ENCODE peak calls at places on chromosomes 11 and 22, in nine cellular contexts. One of them, this sample, is unnamed.
A peak's percentile ranks its signal among the peaks of the same experiment; 100 is the strongest.

GRCh38 chr11:44566952-44567875 is 1.8 kb downstream of the CD82 start:
- DNase-seq in stimulated activated CD8-positive, alpha-beta memory T cell treated with anti-CD3 and anti-CD28 coated beads, Interleukin-12 subunit alpha, Interleukin-12 subunit beta, amount 100 ng/mL, for 4 hours: no peak
- DNase-seq in cardiac muscle cell: no peak
- DNase-seq in hypothalamus: no peak
- DNase-seq in RPMI7951: no peak
- DNase-seq in activated T-cell treated with anti-CD3 and anti-CD28 coated beads, Interleukin-2, amount 50 U/mL, for 1 hour: no peak
- DNase-seq in GM13976: peak; percentile 36
- DNase-seq in GM04504: no peak
- DNase-seq in AG10803: no peak
- DNase-seq in this sample: no peak

GRCh38 chr22:36977401-36977861 is 41.8 kb downstream of the TST start:
- DNase-seq in stimulated activated CD8-positive, alpha-beta memory T cell treated with anti-CD3 and anti-CD28 coated beads, Interleukin-12 subunit alpha, Interleukin-12 subunit beta, amount 100 ng/mL, for 4 hours: peak; percentile 62
- DNase-seq in cardiac muscle cell: peak; percentile 82
- DNase-seq in activated T-cell treated with anti-CD3 and anti-CD28 coated beads, Interleukin-2, amount 50 U/mL, for 1 hour: peak; percentile 82
- DNase-seq in GM04504: no peak
- DNase-seq in AG10803: peak; percentile 25
- DNase-seq in RPMI7951: peak; percentile 26
- DNase-seq in GM13976: peak; percentile 81
- DNase-seq in hypothalamus: no peak
- DNase-seq in this sample: no peak

GRCh38 chr11:8106679-8107078 is 25.7 kb downstream of the TUB start:
- DNase-seq in cardiac muscle cell: no peak
- DNase-seq in stimulated activated CD8-positive, alpha-beta memory T cell treated with anti-CD3 and anti-CD28 coated beads, Interleukin-12 subunit alpha, Interleukin-12 subunit beta, amount 100 ng/mL, for 4 hours: no peak
- DNase-seq in activated T-cell treated with anti-CD3 and anti-CD28 coated beads, Interleukin-2, amount 50 U/mL, for 1 hour: no peak
- DNase-seq in GM04504: no peak
- DNase-seq in hypothalamus: no peak
- DNase-seq in GM13976: no peak
- DNase-seq in AG10803: no peak
- DNase-seq in RPMI7951: no peak
- DNase-seq in this sample: no peak

GRCh38 chr11:96137357-96137756 is 205.6 kb downstream of the MAML2 start:
- DNase-seq in AG10803: no peak
- DNase-seq in activated T-cell treated with anti-CD3 and anti-CD28 coated beads, Interleukin-2, amount 50 U/mL, for 1 hour: no peak
- DNase-seq in RPMI7951: no peak
- DNase-seq in GM04504: no peak
- DNase-seq in stimulated activated CD8-positive, alpha-beta memory T cell treated with anti-CD3 and anti-CD28 coated beads, Interleukin-12 subunit alpha, Interleukin-12 subunit beta, amount 100 ng/mL, for 4 hours: no peak
- DNase-seq in GM13976: no peak
- DNase-seq in hypothalamus: no peak
- DNase-seq in cardiac muscle cell: no peak
- DNase-seq in this sample: no peak

GRCh38 chr22:22948651-22949611 is 61.3 kb downstream of the IGLL5 start:
- DNase-seq in stimulated activated CD8-positive, alpha-beta memory T cell treated with anti-CD3 and anti-CD28 coated beads, Interleukin-12 subunit alpha, Interleukin-12 subunit beta, amount 100 ng/mL, for 4 hours: no peak
- DNase-seq in AG10803: peak; percentile 75
- DNase-seq in cardiac muscle cell: no peak
- DNase-seq in hypothalamus: no peak
- DNase-seq in GM13976: peak; percentile 5
- DNase-seq in RPMI7951: no peak
- DNase-seq in activated T-cell treated with anti-CD3 and anti-CD28 coated beads, Interleukin-2, amount 50 U/mL, for 1 hour: no peak
- DNase-seq in GM04504: no peak
- DNase-seq in this sample: no peak

GRCh38 chr11:71080239-71081097 is 171.9 kb downstream of the SHANK2 start:
- DNase-seq in AG10803: peak; percentile 53
- DNase-seq in hypothalamus: peak; percentile 20
- DNase-seq in GM13976: peak; percentile 75
- DNase-seq in RPMI7951: peak; percentile 61
- DNase-seq in activated T-cell treated with anti-CD3 and anti-CD28 coated beads, Interleukin-2, amount 50 U/mL, for 1 hour: no peak
- DNase-seq in GM04504: peak; percentile 4
- DNase-seq in cardiac muscle cell: peak; percentile 77
- DNase-seq in stimulated activated CD8-positive, alpha-beta memory T cell treated with anti-CD3 and anti-CD28 coated beads, Interleukin-12 subunit alpha, Interleukin-12 subunit beta, amount 100 ng/mL, for 4 hours: no peak
- DNase-seq in this sample: peak; percentile 3

GRCh38 chr11:113267536-113267935 is 46.8 kb upstream of the TTC12 start:
- DNase-seq in GM04504: no peak
- DNase-seq in hypothalamus: no peak
- DNase-seq in GM13976: no peak
- DNase-seq in RPMI7951: no peak
- DNase-seq in cardiac muscle cell: no peak
- DNase-seq in stimulated activated CD8-positive, alpha-beta memory T cell treated with anti-CD3 and anti-CD28 coated beads, Interleukin-12 subunit alpha, Interleukin-12 subunit beta, amount 100 ng/mL, for 4 hours: no peak
- DNase-seq in AG10803: no peak
- DNase-seq in activated T-cell treated with anti-CD3 and anti-CD28 coated beads, Interleukin-2, amount 50 U/mL, for 1 hour: no peak
- DNase-seq in this sample: no peak

GRCh38 chr11:114318361-114318760 is 22.2 kb downstream of the NNMT start:
- DNase-seq in cardiac muscle cell: no peak
- DNase-seq in AG10803: no peak
- DNase-seq in GM04504: no peak
- DNase-seq in GM13976: no peak
- DNase-seq in hypothalamus: no peak
- DNase-seq in activated T-cell treated with anti-CD3 and anti-CD28 coated beads, Interleukin-2, amount 50 U/mL, for 1 hour: no peak
- DNase-seq in stimulated activated CD8-positive, alpha-beta memory T cell treated with anti-CD3 and anti-CD28 coated beads, Interleukin-12 subunit alpha, Interleukin-12 subunit beta, amount 100 ng/mL, for 4 hours: no peak
- DNase-seq in RPMI7951: no peak
- DNase-seq in this sample: no peak

GRCh38 chr22:49887074-49887471 is 31.2 kb downstream of the ALG12 start:
- DNase-seq in RPMI7951: no peak
- DNase-seq in GM13976: no peak
- DNase-seq in AG10803: no peak
- DNase-seq in stimulated activated CD8-positive, alpha-beta memory T cell treated with anti-CD3 and anti-CD28 coated beads, Interleukin-12 subunit alpha, Interleukin-12 subunit beta, amount 100 ng/mL, for 4 hours: no peak
- DNase-seq in hypothalamus: no peak
- DNase-seq in cardiac muscle cell: no peak
- DNase-seq in GM04504: no peak
- DNase-seq in activated T-cell treated with anti-CD3 and anti-CD28 coated beads, Interleukin-2, amount 50 U/mL, for 1 hour: no peak
- DNase-seq in this sample: no peak

GRCh38 chr22:19067696-19068348 is 54.4 kb downstream of the DGCR2 start:
- DNase-seq in GM04504: no peak
- DNase-seq in GM13976: no peak
- DNase-seq in AG10803: no peak
- DNase-seq in stimulated activated CD8-positive, alpha-beta memory T cell treated with anti-CD3 and anti-CD28 coated beads, Interleukin-12 subunit alpha, Interleukin-12 subunit beta, amount 100 ng/mL, for 4 hours: no peak
- DNase-seq in hypothalamus: no peak
- DNase-seq in RPMI7951: no peak
- DNase-seq in cardiac muscle cell: no peak
- DNase-seq in activated T-cell treated with anti-CD3 and anti-CD28 coated beads, Interleukin-2, amount 50 U/mL, for 1 hour: no peak
- DNase-seq in this sample: no peak

GRCh38 chr11:67285541-67286498 is 3.3 kb upstream of the ANKRD13D start:
- DNase-seq in GM04504: no peak
- DNase-seq in GM13976: no peak
- DNase-seq in activated T-cell treated with anti-CD3 and anti-CD28 coated beads, Interleukin-2, amount 50 U/mL, for 1 hour: peak; percentile 58
- DNase-seq in RPMI7951: no peak
- DNase-seq in cardiac muscle cell: no peak
- DNase-seq in stimulated activated CD8-positive, alpha-beta memory T cell treated with anti-CD3 and anti-CD28 coated beads, Interleukin-12 subunit alpha, Interleukin-12 subunit beta, amount 100 ng/mL, for 4 hours: no peak
- DNase-seq in hypothalamus: no peak
- DNase-seq in AG10803: no peak
- DNase-seq in this sample: no peak

GRCh38 chr11:117878314-117878938 is 2.0 kb upstream of the FXYD6 start:
- DNase-seq in AG10803: no peak
- DNase-seq in cardiac muscle cell: no peak
- DNase-seq in activated T-cell treated with anti-CD3 and anti-CD28 coated beads, Interleukin-2, amount 50 U/mL, for 1 hour: no peak
- DNase-seq in RPMI7951: no peak
- DNase-seq in GM13976: no peak
- DNase-seq in GM04504: no peak
- DNase-seq in hypothalamus: no peak
- DNase-seq in stimulated activated CD8-positive, alpha-beta memory T cell treated with anti-CD3 and anti-CD28 coated beads, Interleukin-12 subunit alpha, Interleukin-12 subunit beta, amount 100 ng/mL, for 4 hours: no peak
- DNase-seq in this sample: no peak

GRCh38 chr11:102553835-102554282 is 23.3 kb upstream of the MMP7 start:
- DNase-seq in RPMI7951: peak; percentile 50
- DNase-seq in hypothalamus: no peak
- DNase-seq in GM04504: no peak
- DNase-seq in activated T-cell treated with anti-CD3 and anti-CD28 coated beads, Interleukin-2, amount 50 U/mL, for 1 hour: no peak
- DNase-seq in GM13976: no peak
- DNase-seq in AG10803: no peak
- DNase-seq in cardiac muscle cell: no peak
- DNase-seq in stimulated activated CD8-positive, alpha-beta memory T cell treated with anti-CD3 and anti-CD28 coated beads, Interleukin-12 subunit alpha, Interleukin-12 subunit beta, amount 100 ng/mL, for 4 hours: no peak
- DNase-seq in this sample: no peak

GRCh38 chr11:128463386-128463829 is 124.0 kb downstream of the ETS1 start:
- DNase-seq in GM13976: no peak
- DNase-seq in RPMI7951: peak; percentile 82
- DNase-seq in GM04504: no peak
- DNase-seq in activated T-cell treated with anti-CD3 and anti-CD28 coated beads, Interleukin-2, amount 50 U/mL, for 1 hour: no peak
- DNase-seq in AG10803: peak; percentile 80
- DNase-seq in stimulated activated CD8-positive, alpha-beta memory T cell treated with anti-CD3 and anti-CD28 coated beads, Interleukin-12 subunit alpha, Interleukin-12 subunit beta, amount 100 ng/mL, for 4 hours: no peak
- DNase-seq in cardiac muscle cell: no peak
- DNase-seq in hypothalamus: no peak
- DNase-seq in this sample: peak; percentile 85

GRCh38 chr11:102669664-102670063 is 35.9 kb downstream of the MMP27 start:
- DNase-seq in activated T-cell treated with anti-CD3 and anti-CD28 coated beads, Interleukin-2, amount 50 U/mL, for 1 hour: no peak
- DNase-seq in GM04504: no peak
- DNase-seq in RPMI7951: no peak
- DNase-seq in stimulated activated CD8-positive, alpha-beta memory T cell treated with anti-CD3 and anti-CD28 coated beads, Interleukin-12 subunit alpha, Interleukin-12 subunit beta, amount 100 ng/mL, for 4 hours: no peak
- DNase-seq in hypothalamus: no peak
- DNase-seq in cardiac muscle cell: no peak
- DNase-seq in AG10803: peak; percentile 32
- DNase-seq in GM13976: no peak
- DNase-seq in this sample: no peak

GRCh38 chr11:107707807-107708206 is 4.0 kb downstream of the SLN start:
- DNase-seq in GM13976: no peak
- DNase-seq in hypothalamus: no peak
- DNase-seq in activated T-cell treated with anti-CD3 and anti-CD28 coated beads, Interleukin-2, amount 50 U/mL, for 1 hour: no peak
- DNase-seq in AG10803: no peak
- DNase-seq in cardiac muscle cell: no peak
- DNase-seq in RPMI7951: no peak
- DNase-seq in GM04504: no peak
- DNase-seq in stimulated activated CD8-positive, alpha-beta memory T cell treated with anti-CD3 and anti-CD28 coated beads, Interleukin-12 subunit alpha, Interleukin-12 subunit beta, amount 100 ng/mL, for 4 hours: no peak
- DNase-seq in this sample: no peak

GRCh38 chr22:39496131-39496838 is 5.8 kb upstream of the MIEF1 start:
- DNase-seq in AG10803: peak; percentile 56
- DNase-seq in stimulated activated CD8-positive, alpha-beta memory T cell treated with anti-CD3 and anti-CD28 coated beads, Interleukin-12 subunit alpha, Interleukin-12 subunit beta, amount 100 ng/mL, for 4 hours: no peak
- DNase-seq in GM04504: no peak
- DNase-seq in GM13976: no peak
- DNase-seq in hypothalamus: peak; percentile 50
- DNase-seq in RPMI7951: peak; percentile 59
- DNase-seq in cardiac muscle cell: peak; percentile 89
- DNase-seq in activated T-cell treated with anti-CD3 and anti-CD28 coated beads, Interleukin-2, amount 50 U/mL, for 1 hour: peak; percentile 62
- DNase-seq in this sample: no peak

GRCh38 chr11:6297831-6298230 is 22.5 kb downstream of the CAVIN3 start:
- DNase-seq in GM13976: no peak
- DNase-seq in activated T-cell treated with anti-CD3 and anti-CD28 coated beads, Interleukin-2, amount 50 U/mL, for 1 hour: no peak
- DNase-seq in AG10803: no peak
- DNase-seq in hypothalamus: no peak
- DNase-seq in stimulated activated CD8-positive, alpha-beta memory T cell treated with anti-CD3 and anti-CD28 coated beads, Interleukin-12 subunit alpha, Interleukin-12 subunit beta, amount 100 ng/mL, for 4 hours: no peak
- DNase-seq in cardiac muscle cell: no peak
- DNase-seq in RPMI7951: peak; percentile 26
- DNase-seq in GM04504: no peak
- DNase-seq in this sample: no peak

GRCh38 chr22:19576460-19577421 is 52.5 kb upstream of the CLDN5 start:
- DNase-seq in GM13976: peak; percentile 70
- DNase-seq in activated T-cell treated with anti-CD3 and anti-CD28 coated beads, Interleukin-2, amount 50 U/mL, for 1 hour: peak; percentile 43
- DNase-seq in hypothalamus: no peak
- DNase-seq in RPMI7951: peak; percentile 85
- DNase-seq in AG10803: peak; percentile 27
- DNase-seq in GM04504: peak; percentile 37
- DNase-seq in stimulated activated CD8-positive, alpha-beta memory T cell treated with anti-CD3 and anti-CD28 coated beads, Interleukin-12 subunit alpha, Interleukin-12 subunit beta, amount 100 ng/mL, for 4 hours: peak; percentile 37
- DNase-seq in cardiac muscle cell: no peak
- DNase-seq in this sample: no peak

GRCh38 chr11:1373536-1374214 is 16.1 kb upstream of the BRSK2 start:
- DNase-seq in activated T-cell treated with anti-CD3 and anti-CD28 coated beads, Interleukin-2, amount 50 U/mL, for 1 hour: no peak
- DNase-seq in RPMI7951: no peak
- DNase-seq in cardiac muscle cell: no peak
- DNase-seq in GM04504: no peak
- DNase-seq in hypothalamus: no peak
- DNase-seq in GM13976: no peak
- DNase-seq in AG10803: peak; percentile 22
- DNase-seq in stimulated activated CD8-positive, alpha-beta memory T cell treated with anti-CD3 and anti-CD28 coated beads, Interleukin-12 subunit alpha, Interleukin-12 subunit beta, amount 100 ng/mL, for 4 hours: no peak
- DNase-seq in this sample: no peak

GRCh38 chr11:4804280-4804679 is at the start of gene OR52R1:
- DNase-seq in hypothalamus: no peak
- DNase-seq in stimulated activated CD8-positive, alpha-beta memory T cell treated with anti-CD3 and anti-CD28 coated beads, Interleukin-12 subunit alpha, Interleukin-12 subunit beta, amount 100 ng/mL, for 4 hours: no peak
- DNase-seq in activated T-cell treated with anti-CD3 and anti-CD28 coated beads, Interleukin-2, amount 50 U/mL, for 1 hour: no peak
- DNase-seq in GM13976: no peak
- DNase-seq in cardiac muscle cell: no peak
- DNase-seq in AG10803: no peak
- DNase-seq in RPMI7951: no peak
- DNase-seq in GM04504: no peak
- DNase-seq in this sample: no peak

GRCh38 chr11:72723508-72723907 is 28.7 kb downstream of the ARAP1 start:
- DNase-seq in cardiac muscle cell: no peak
- DNase-seq in stimulated activated CD8-positive, alpha-beta memory T cell treated with anti-CD3 and anti-CD28 coated beads, Interleukin-12 subunit alpha, Interleukin-12 subunit beta, amount 100 ng/mL, for 4 hours: no peak
- DNase-seq in RPMI7951: no peak
- DNase-seq in GM13976: no peak
- DNase-seq in AG10803: no peak
- DNase-seq in activated T-cell treated with anti-CD3 and anti-CD28 coated beads, Interleukin-2, amount 50 U/mL, for 1 hour: no peak
- DNase-seq in GM04504: no peak
- DNase-seq in hypothalamus: no peak
- DNase-seq in this sample: no peak

GRCh38 chr22:38214248-38215056 is 12.7 kb downstream of the MAFF start:
- DNase-seq in stimulated activated CD8-positive, alpha-beta memory T cell treated with anti-CD3 and anti-CD28 coated beads, Interleukin-12 subunit alpha, Interleukin-12 subunit beta, amount 100 ng/mL, for 4 hours: peak; percentile 50
- DNase-seq in GM13976: peak; percentile 88
- DNase-seq in cardiac muscle cell: peak; percentile 83
- DNase-seq in RPMI7951: no peak
- DNase-seq in hypothalamus: peak; percentile 59
- DNase-seq in GM04504: no peak
- DNase-seq in AG10803: peak; percentile 55
- DNase-seq in activated T-cell treated with anti-CD3 and anti-CD28 coated beads, Interleukin-2, amount 50 U/mL, for 1 hour: peak; percentile 83
- DNase-seq in this sample: no peak

GRCh38 chr11:131465056-131465455 is 94.6 kb downstream of the NTM start:
- DNase-seq in AG10803: no peak
- DNase-seq in GM04504: no peak
- DNase-seq in stimulated activated CD8-positive, alpha-beta memory T cell treated with anti-CD3 and anti-CD28 coated beads, Interleukin-12 subunit alpha, Interleukin-12 subunit beta, amount 100 ng/mL, for 4 hours: no peak
- DNase-seq in activated T-cell treated with anti-CD3 and anti-CD28 coated beads, Interleukin-2, amount 50 U/mL, for 1 hour: no peak
- DNase-seq in RPMI7951: no peak
- DNase-seq in GM13976: no peak
- DNase-seq in cardiac muscle cell: no peak
- DNase-seq in hypothalamus: no peak
- DNase-seq in this sample: no peak

GRCh38 chr11:108597736-108598355 is 4.3 kb upstream of the EXPH5 start:
- DNase-seq in cardiac muscle cell: no peak
- DNase-seq in GM04504: no peak
- DNase-seq in stimulated activated CD8-positive, alpha-beta memory T cell treated with anti-CD3 and anti-CD28 coated beads, Interleukin-12 subunit alpha, Interleukin-12 subunit beta, amount 100 ng/mL, for 4 hours: no peak
- DNase-seq in activated T-cell treated with anti-CD3 and anti-CD28 coated beads, Interleukin-2, amount 50 U/mL, for 1 hour: no peak
- DNase-seq in AG10803: peak; percentile 16
- DNase-seq in RPMI7951: no peak
- DNase-seq in GM13976: no peak
- DNase-seq in hypothalamus: no peak
- DNase-seq in this sample: no peak

GRCh38 chr11:63608353-63609345 is 5.6 kb downstream of the PLAAT3 start:
- DNase-seq in stimulated activated CD8-positive, alpha-beta memory T cell treated with anti-CD3 and anti-CD28 coated beads, Interleukin-12 subunit alpha, Interleukin-12 subunit beta, amount 100 ng/mL, for 4 hours: no peak
- DNase-seq in activated T-cell treated with anti-CD3 and anti-CD28 coated beads, Interleukin-2, amount 50 U/mL, for 1 hour: no peak
- DNase-seq in cardiac muscle cell: no peak
- DNase-seq in GM13976: no peak
- DNase-seq in AG10803: peak; percentile 70
- DNase-seq in RPMI7951: peak; percentile 17
- DNase-seq in GM04504: no peak
- DNase-seq in hypothalamus: no peak
- DNase-seq in this sample: no peak

GRCh38 chr11:33256808-33257159 is 397 bp upstream of the HIPK3 start:
- DNase-seq in cardiac muscle cell: no peak
- DNase-seq in hypothalamus: no peak
- DNase-seq in GM13976: no peak
- DNase-seq in AG10803: no peak
- DNase-seq in GM04504: no peak
- DNase-seq in activated T-cell treated with anti-CD3 and anti-CD28 coated beads, Interleukin-2, amount 50 U/mL, for 1 hour: no peak
- DNase-seq in stimulated activated CD8-positive, alpha-beta memory T cell treated with anti-CD3 and anti-CD28 coated beads, Interleukin-12 subunit alpha, Interleukin-12 subunit beta, amount 100 ng/mL, for 4 hours: no peak
- DNase-seq in RPMI7951: no peak
- DNase-seq in this sample: no peak

GRCh38 chr11:43941257-43941879 is 1.1 kb upstream of the C11orf96 start:
- DNase-seq in AG10803: no peak
- DNase-seq in RPMI7951: no peak
- DNase-seq in GM04504: no peak
- DNase-seq in activated T-cell treated with anti-CD3 and anti-CD28 coated beads, Interleukin-2, amount 50 U/mL, for 1 hour: no peak
- DNase-seq in stimulated activated CD8-positive, alpha-beta memory T cell treated with anti-CD3 and anti-CD28 coated beads, Interleukin-12 subunit alpha, Interleukin-12 subunit beta, amount 100 ng/mL, for 4 hours: no peak
- DNase-seq in hypothalamus: no peak
- DNase-seq in GM13976: no peak
- DNase-seq in cardiac muscle cell: no peak
- DNase-seq in this sample: no peak

GRCh38 chr11:88507771-88508557 is 170.4 kb upstream of the CTSC start:
- DNase-seq in cardiac muscle cell: peak; percentile 30
- DNase-seq in stimulated activated CD8-positive, alpha-beta memory T cell treated with anti-CD3 and anti-CD28 coated beads, Interleukin-12 subunit alpha, Interleukin-12 subunit beta, amount 100 ng/mL, for 4 hours: no peak
- DNase-seq in activated T-cell treated with anti-CD3 and anti-CD28 coated beads, Interleukin-2, amount 50 U/mL, for 1 hour: no peak
- DNase-seq in AG10803: no peak
- DNase-seq in GM04504: no peak
- DNase-seq in GM13976: peak; percentile 6
- DNase-seq in hypothalamus: no peak
- DNase-seq in RPMI7951: no peak
- DNase-seq in this sample: no peak

GRCh38 chr22:37231406-37232139 is 12.5 kb downstream of the RAC2 start:
- DNase-seq in hypothalamus: no peak
- DNase-seq in activated T-cell treated with anti-CD3 and anti-CD28 coated beads, Interleukin-2, amount 50 U/mL, for 1 hour: peak; percentile 57
- DNase-seq in GM04504: no peak
- DNase-seq in AG10803: no peak
- DNase-seq in stimulated activated CD8-positive, alpha-beta memory T cell treated with anti-CD3 and anti-CD28 coated beads, Interleukin-12 subunit alpha, Interleukin-12 subunit beta, amount 100 ng/mL, for 4 hours: no peak
- DNase-seq in GM13976: no peak
- DNase-seq in cardiac muscle cell: no peak
- DNase-seq in RPMI7951: no peak
- DNase-seq in this sample: no peak

GRCh38 chr22:26508148-26508547 is 4.1 kb downstream of the TFIP11 start:
- DNase-seq in GM04504: no peak
- DNase-seq in AG10803: no peak
- DNase-seq in GM13976: no peak
- DNase-seq in cardiac muscle cell: no peak
- DNase-seq in RPMI7951: no peak
- DNase-seq in stimulated activated CD8-positive, alpha-beta memory T cell treated with anti-CD3 and anti-CD28 coated beads, Interleukin-12 subunit alpha, Interleukin-12 subunit beta, amount 100 ng/mL, for 4 hours: no peak
- DNase-seq in activated T-cell treated with anti-CD3 and anti-CD28 coated beads, Interleukin-2, amount 50 U/mL, for 1 hour: no peak
- DNase-seq in hypothalamus: no peak
- DNase-seq in this sample: no peak

This sample was measured in AG04449.